ENCODE peak calls at places on chromosomes 4 and X, in eight cellular contexts. U, T, V, D, S, H, C and Q are unnamed samples.

GRCh38 chr4:147351083-147351787 is 129.7 kb upstream of the EDNRA start:
- DNase-seq in D (no peak), C (no peak), H (no peak), T (no peak), V (no peak), U (peak), S (peak), Q (no peak)

GRCh38 chr4:153166971-153167501 is 37.2 kb upstream of the TRIM2 start:
- DNase-seq in D (no peak), C (no peak), U (peak), T (no peak), S (peak), H (no peak), V (no peak), Q (no peak)

GRCh38 chrX:1767026-1767425 is 152.2 kb downstream of the ASMT start:
- DNase-seq in U (no peak), T (no peak), D (no peak), V (no peak), H (no peak), C (no peak), S (no peak), Q (no peak)

GRCh38 chr4:7876096-7876993 is 63.3 kb downstream of the AFAP1 start:
- DNase-seq in S (peak), V (no peak), H (no peak), C (no peak), D (no peak), U (no peak), T (no peak), Q (no peak)

GRCh38 chrX:25015486-25016360 is at the start of gene ARX:
- DNase-seq in D (no peak), C (no peak), H (no peak), S (peak), U (peak), T (peak), V (peak), Q (no peak)

GRCh38 chr4:101977096-101977495 is 186.6 kb downstream of the BANK1 start:
- DNase-seq in C (peak), V (no peak), D (no peak), S (peak), H (peak), U (peak), T (no peak), Q (no peak)

GRCh38 chr4:106266201-106266600 is 49.8 kb downstream of the TBCK start:
- DNase-seq in D (no peak), T (no peak), V (no peak), S (peak), U (peak), H (peak), C (peak), Q (peak)

GRCh38 chrX:103453655-103454054 is 65.6 kb downstream of the RAB40A start:
- DNase-seq in T (no peak), C (peak), S (peak), U (peak), D (no peak), V (no peak), H (peak), Q (no peak)

GRCh38 chr4:140236649-140237160 is 82.7 kb upstream of the MAML3 start:
- DNase-seq in C (no peak), V (no peak), T (no peak), U (no peak), D (no peak), H (no peak), S (no peak), Q (no peak)

GRCh38 chr4:162011039-162011438 is 152.8 kb downstream of the FSTL5 start:
- DNase-seq in S (no peak), D (no peak), H (no peak), T (no peak), C (no peak), V (no peak), U (no peak), Q (no peak)

GRCh38 chr4:78552398-78553396 is 1.1 kb downstream of the ANXA3 start:
- DNase-seq in S (peak), V (peak), H (no peak), T (no peak), C (no peak), D (no peak), U (peak), Q (no peak)

GRCh38 chr4:135694066-135694465 is 1492.5 kb upstream of the PABPC4L start:
- DNase-seq in H (no peak), V (no peak), D (no peak), U (no peak), T (no peak), S (no peak), C (no peak), Q (no peak)

GRCh38 chr4:21879187-21879586 is 69.4 kb downstream of the KCNIP4 start:
- DNase-seq in S (peak), T (no peak), U (no peak), H (no peak), V (no peak), C (no peak), D (no peak), Q (no peak)

GRCh38 chr4:2250764-2251072 is 8.8 kb upstream of the HAUS3 start:
- DNase-seq in U (no peak), S (no peak), T (no peak), H (no peak), D (no peak), V (no peak), C (no peak), Q (no peak)